ENCODE peak calls at places on chromosomes 12 and 14, in seven cellular contexts. A is AG20443; B is lower leg skin; L is T-helper 2 cell treated with Interferon-gamma antibody and Interleukin-4, amounts not matched to agents 5 μg/mL and 100 μg/mL, for 36 hours; V is stimulated activated CD8-positive, alpha-beta memory T cell treated with anti-CD3 and anti-CD28 coated beads, Interleukin-15, amount 100 ng/mL, for 24 hours; K is left kidney; J is activated T-cell treated with anti-CD3 and anti-CD28 coated beads, Interleukin-2, amount 50 U/mL, for 72 hours. Y is an unnamed sample.

GRCh38 chr14:95040723-95041476 is 116.4 kb downstream of the DICER1 start:
- DNase-seq in A (no peak), B (peak; percentile 9), L (no peak), V (no peak), K (peak; percentile 21), J (no peak), Y (peak; percentile 8)

GRCh38 chr12:46787496-46788055 is 38.2 kb downstream of the SLC38A4 start:
- DNase-seq in L (no peak), B (no peak), V (no peak), K (no peak), J (no peak), A (no peak), Y (no peak)

GRCh38 chr14:26839481-26839880 is 241.6 kb upstream of the NOVA1 start:
- DNase-seq in K (no peak), V (no peak), A (no peak), B (no peak), L (no peak), J (no peak), Y (no peak)

GRCh38 chr12:122867701-122868461 is 28.0 kb downstream of the VPS37B start:
- DNase-seq in K (no peak), L (no peak), A (no peak), J (no peak), V (no peak), B (no peak), Y (peak; percentile 93)

GRCh38 chr12:4518106-4518728 is 20.5 kb upstream of the RAD51AP1 start:
- DNase-seq in A (peak; percentile 12), V (no peak), L (no peak), B (no peak), J (no peak), K (no peak), Y (no peak)

GRCh38 chr12:69966409-69966808 is 141.4 kb downstream of the MYRFL start:
- DNase-seq in B (peak; percentile 75), V (no peak), J (no peak), A (peak; percentile 77), L (no peak), K (no peak), Y (no peak)

GRCh38 chr14:28375295-28375694 is 391.3 kb upstream of the FOXG1 start:
- DNase-seq in K (peak; percentile 38), B (no peak), V (no peak), J (no peak), A (no peak), L (no peak), Y (peak; percentile 21)

GRCh38 chr12:116495260-116495659 is 63.9 kb upstream of the MAP1LC3B2 start:
- DNase-seq in B (no peak), V (no peak), A (peak; percentile 69), K (no peak), L (no peak), J (no peak), Y (no peak)

GRCh38 chr12:44193281-44193680 is 357.4 kb downstream of the TMEM117 start:
- DNase-seq in V (no peak), K (no peak), L (no peak), J (no peak), B (no peak), A (no peak), Y (no peak)

GRCh38 chr12:85662209-85662607 is 174.0 kb downstream of the RASSF9 start:
- DNase-seq in B (no peak), A (no peak), L (no peak), K (no peak), V (no peak), J (no peak), Y (no peak)

GRCh38 chr14:73725116-73726024 is 11.2 kb upstream of the PNMA1 start:
- DNase-seq in L (peak; percentile 15), V (no peak), A (no peak), B (no peak), K (no peak), J (no peak), Y (peak; percentile 18)

GRCh38 chr12:116066381-116067230 is 210.9 kb downstream of the MED13L start:
- DNase-seq in V (peak; percentile 3), B (no peak), A (peak; percentile 47), L (peak; percentile 28), J (peak; percentile 54), K (peak; percentile 74), Y (peak; percentile 29)

GRCh38 chr14:79111963-79112362 is 941.8 kb downstream of the NRXN3 start:
- DNase-seq in L (no peak), K (no peak), B (no peak), J (no peak), A (peak; percentile 10), V (no peak), Y (no peak)

GRCh38 chr14:38078393-38078792 is 129.3 kb upstream of the SSTR1 start:
- DNase-seq in K (no peak), B (no peak), V (no peak), J (peak; percentile 53), A (no peak), L (no peak), Y (no peak)

GRCh38 chr12:109458771-109459208 is 18.3 kb downstream of the KCTD10 start:
- DNase-seq in A (peak; percentile 25), L (no peak), B (no peak), V (no peak), K (peak; percentile 85), J (no peak), Y (peak; percentile 77)

GRCh38 chr12:100268835-100269564 is 2.0 kb downstream of the SCYL2 start:
- DNase-seq in B (no peak), L (no peak), A (no peak), V (no peak), K (no peak), J (no peak), Y (no peak)

GRCh38 chr14:54166049-54166950 is 209.7 kb upstream of the BMP4 start:
- DNase-seq in A (no peak), L (no peak), B (no peak), J (no peak), K (no peak), V (no peak), Y (no peak)

GRCh38 chr12:106267535-106267934 is 19.7 kb upstream of the CKAP4 start:
- DNase-seq in B (peak; percentile 7), K (no peak), V (no peak), A (no peak), L (no peak), J (no peak), Y (no peak)

GRCh38 chr14:54814076-54814475 is 88.5 kb downstream of the GCH1 start:
- DNase-seq in K (no peak), J (peak; percentile 56), V (no peak), A (no peak), B (no peak), L (no peak), Y (peak; percentile 67)

GRCh38 chr14:64755661-64756265 is 51.5 kb downstream of the PLEKHG3 start:
- DNase-seq in A (peak; percentile 65), L (peak; percentile 20), B (peak; percentile 77), J (peak; percentile 61), K (peak; percentile 51), V (no peak), Y (no peak)

GRCh38 chr12:99619389-99620158 is 28.0 kb upstream of the GARIN6 start:
- DNase-seq in B (no peak), V (no peak), J (peak; percentile 0), K (peak; percentile 26), A (peak; percentile 20), L (no peak), Y (peak; percentile 15)

GRCh38 chr12:11795910-11796459 is 146.5 kb downstream of the ETV6 start:
- DNase-seq in V (no peak), L (no peak), A (no peak), B (no peak), K (peak; percentile 90), J (no peak), Y (no peak)

GRCh38 chr14:69675246-69675583 is 63.8 kb downstream of the SUSD6 start:
- DNase-seq in V (no peak), J (no peak), A (no peak), K (no peak), L (no peak), B (no peak), Y (no peak)

GRCh38 chr14:104151546-104152245 is 13.3 kb downstream of the KIF26A start:
- DNase-seq in B (no peak), K (no peak), J (no peak), L (no peak), A (no peak), V (no peak), Y (no peak)

GRCh38 chr14:52355016-52355430 is 40.9 kb downstream of the PTGER2 start:
- DNase-seq in A (peak; percentile 65), V (no peak), L (no peak), K (peak; percentile 34), B (no peak), J (no peak), Y (no peak)

GRCh38 chr12:26044007-26044394 is 80.8 kb downstream of the BHLHE41 start:
- DNase-seq in L (no peak), K (no peak), V (no peak), J (no peak), B (no peak), A (peak; percentile 37), Y (no peak)

GRCh38 chr14:31510222-31510621 is 22.4 kb upstream of the GPR33 start:
- DNase-seq in L (no peak), J (no peak), A (peak; percentile 26), B (no peak), V (no peak), K (peak; percentile 24), Y (no peak)

GRCh38 chr14:93395227-93395626 is 35.5 kb upstream of the UNC79 start:
- DNase-seq in K (no peak), L (no peak), A (no peak), B (no peak), J (no peak), V (no peak), Y (no peak)

GRCh38 chr12:14313379-14313778 is 52.1 kb upstream of the ATF7IP start:
- DNase-seq in J (no peak), V (no peak), B (no peak), K (no peak), L (no peak), A (no peak), Y (no peak)

GRCh38 chr12:126856958-126857357 is 1410.0 kb upstream of the TMEM132C start:
- DNase-seq in A (no peak), V (no peak), L (no peak), B (no peak), J (no peak), K (no peak), Y (peak; percentile 25)

Y was measured in H7.